ENCODE peak calls at places on chromosomes 12 and 14, in four cellular contexts. J is iPS DF 19.7; I is T-helper 2 cell; W is activated naive CD8-positive, alpha-beta T cell treated with anti-CD3 and anti-CD28 coated beads for 36 hours. U is an unnamed sample.

GRCh38 chr12:71999795-72000194 is 61.1 kb downstream of the TPH2 start:
- DNase-seq in J (no peak), I (no peak), W (no peak), U (no peak)

GRCh38 chr12:88052686-88053085 is 23.5 kb upstream of the C12orf50 start:
- DNase-seq in J (no peak), I (no peak), W (no peak), U (peak)

GRCh38 chr12:44510510-44510909 is 365.6 kb downstream of the NELL2 start:
- DNase-seq in J (no peak), I (no peak), W (no peak), U (no peak)

GRCh38 chr12:112419269-112420133 is 754 bp downstream of the PTPN11 start:
- DNase-seq in J (no peak), I (no peak), W (no peak), U (no peak)

GRCh38 chr14:93049295-93049694 is 66.4 kb downstream of the ITPK1 start:
- DNase-seq in J (no peak), I (no peak), W (no peak), U (no peak)

GRCh38 chr14:21251215-21251614 is 18.0 kb downstream of the HNRNPC start:
- DNase-seq in J (no peak), I (no peak), W (no peak), U (no peak)

GRCh38 chr14:75232597-75232996 is 46.0 kb upstream of the FOS start:
- DNase-seq in J (no peak), I (no peak), W (no peak), U (no peak)

GRCh38 chr14:77203611-77204456 is 22.2 kb downstream of the TMEM63C start:
- DNase-seq in J (no peak), I (no peak), W (no peak), U (peak)

GRCh38 chr14:64337901-64338615 is 43.9 kb upstream of the ESR2 start:
- DNase-seq in J (peak), I (no peak), W (no peak), U (peak)

GRCh38 chr12:124532331-124532750 is 35.1 kb downstream of the NCOR2 start:
- DNase-seq in J (no peak), I (no peak), W (no peak), U (peak)

GRCh38 chr14:70896981-70897380 is 10.3 kb upstream of the PCNX1 start:
- DNase-seq in J (no peak), I (no peak), W (no peak), U (no peak)

GRCh38 chr14:63857467-63858030 is 4.7 kb downstream of the SYNE2 start:
- DNase-seq in J (no peak), I (no peak), W (peak), U (no peak)

GRCh38 chr14:88669346-88669745 is 106.5 kb downstream of the ZC3H14 start:
- DNase-seq in J (no peak), I (no peak), W (no peak), U (peak)

GRCh38 chr14:35535794-35536112 is 1.8 kb downstream of the INSM2 start:
- DNase-seq in J (no peak), I (no peak), W (no peak), U (peak)

GRCh38 chr14:104680056-104680805 is 9.2 kb upstream of the INF2 start:
- DNase-seq in J (no peak), I (no peak), W (no peak), U (no peak)

GRCh38 chr12:10182662-10183061 is 3.8 kb downstream of the TMEM52B start:
- DNase-seq in J (no peak), I (no peak), W (no peak), U (no peak)

GRCh38 chr12:95004610-95005009 is 1.1 kb upstream of the NDUFA12 start:
- DNase-seq in J (no peak), I (no peak), W (no peak), U (no peak)

GRCh38 chr14:100211366-100211765 is 27.6 kb upstream of the YY1 start:
- DNase-seq in J (no peak), I (no peak), W (no peak), U (no peak)

GRCh38 chr12:64544796-64545382 is 65.4 kb upstream of the RASSF3 start:
- DNase-seq in J (no peak), I (no peak), W (no peak), U (no peak)

GRCh38 chr14:75381642-75382041 is 46.2 kb upstream of the JDP2 start:
- DNase-seq in J (no peak), I (no peak), W (no peak), U (no peak)

GRCh38 chr14:70073924-70074566 is 114.7 kb downstream of the SLC8A3 start:
- DNase-seq in J (no peak), I (peak), W (peak), U (peak)

GRCh38 chr14:72879431-72879830 is 14.5 kb downstream of the DPF3 start:
- DNase-seq in J (no peak), I (no peak), W (no peak), U (no peak)

GRCh38 chr12:91633734-91634357 is 451.2 kb upstream of the DCN start:
- DNase-seq in J (no peak), I (no peak), W (no peak), U (no peak)

GRCh38 chr12:98188649-98189048 is 326.7 kb upstream of the TMPO start:
- DNase-seq in J (no peak), I (no peak), W (no peak), U (no peak)